ENCODE peak calls at places on chromosomes 5 and 9, in seven cellular contexts. K, U, G, L, D, V and B are unnamed samples.

GRCh38 chr9:4955836-4956235 is 29.2 kb upstream of the JAK2 start:
- DNase-seq in U (peak; percentile 28), D (no peak), G (no peak), L (no peak), V (no peak), K (no peak), B (no peak)

GRCh38 chr5:37739817-37740261 is 100.0 kb downstream of the GDNF start:
- DNase-seq in K (peak; percentile 56), L (no peak), G (no peak), V (no peak), U (peak; percentile 61), D (no peak), B (no peak)

GRCh38 chr9:112866662-112867274 is 23.9 kb downstream of the SLC46A2 start:
- DNase-seq in U (peak; percentile 80), K (peak; percentile 52), L (no peak), D (no peak), V (no peak), G (peak; percentile 20), B (no peak)

GRCh38 chr9:109440117-109440515 is 58.0 kb downstream of the PTPN3 start:
- DNase-seq in V (no peak), U (no peak), K (no peak), D (no peak), G (peak; percentile 52), L (no peak), B (no peak)

GRCh38 chr5:40555886-40556285 is 123.8 kb upstream of the PTGER4 start:
- DNase-seq in K (no peak), D (no peak), U (no peak), L (no peak), V (no peak), G (no peak), B (no peak)

GRCh38 chr9:120833311-120833710 is 9.4 kb downstream of the PSMD5 start:
- DNase-seq in K (no peak), L (no peak), D (no peak), V (no peak), U (no peak), G (no peak), B (no peak)

GRCh38 chr9:131714821-131715220 is 25.1 kb downstream of the RAPGEF1 start:
- DNase-seq in V (no peak), L (no peak), K (no peak), G (no peak), D (no peak), U (no peak), B (no peak)

GRCh38 chr5:179023528-179024189 is at the start of gene ZNF879:
- DNase-seq in U (peak; percentile 94), K (peak; percentile 97), D (peak; percentile 90), V (peak; percentile 96), G (peak; percentile 92), L (peak; percentile 81), B (peak; percentile 89)

GRCh38 chr9:32395483-32396216 is 11.2 kb downstream of the ACO1 start:
- DNase-seq in G (peak; percentile 25), L (no peak), U (peak; percentile 98), D (no peak), V (no peak), K (peak; percentile 94), B (peak; percentile 63)

GRCh38 chr9:83959061-83959460 is 21.0 kb downstream of the HNRNPK start:
- DNase-seq in K (peak; percentile 85), L (no peak), G (no peak), D (no peak), V (no peak), U (peak; percentile 86), B (no peak)

GRCh38 chr5:45696206-45696836 is at the start of gene HCN1:
- DNase-seq in V (peak; percentile 96), D (peak; percentile 81), G (no peak), L (no peak), K (peak; percentile 68), U (peak; percentile 32), B (peak; percentile 52)

GRCh38 chr5:5139358-5140050 is 626 bp upstream of the ADAMTS16 start:
- DNase-seq in K (no peak), L (no peak), D (peak; percentile 43), U (no peak), V (peak; percentile 32), G (no peak), B (no peak)

GRCh38 chr9:76905984-76906861 is at the start of gene PRUNE2:
- DNase-seq in G (peak; percentile 80), K (peak; percentile 92), D (peak; percentile 85), L (no peak), U (peak; percentile 79), V (peak; percentile 96), B (peak; percentile 34)

GRCh38 chr5:173954671-173955605 is 34.0 kb upstream of the C5orf47 start:
- DNase-seq in D (no peak), V (peak; percentile 59), U (peak; percentile 95), K (peak; percentile 82), G (peak; percentile 23), L (no peak), B (peak; percentile 66)

GRCh38 chr5:59863777-59864176 is 29.7 kb downstream of the PDE4D start:
- DNase-seq in V (no peak), K (peak; percentile 24), L (no peak), G (no peak), U (peak; percentile 27), D (no peak), B (no peak)

GRCh38 chr5:124803617-124804331 is 57.3 kb upstream of the ZNF608 start:
- DNase-seq in U (no peak), D (no peak), K (no peak), V (no peak), G (no peak), L (no peak), B (no peak)

GRCh38 chr5:848671-849111 is 2.1 kb downstream of the ZDHHC11 start:
- DNase-seq in G (no peak), U (no peak), K (no peak), D (no peak), V (no peak), L (no peak), B (no peak)

GRCh38 chr5:96280946-96281393 is 152.1 kb downstream of the PCSK1 start:
- DNase-seq in K (no peak), U (no peak), L (no peak), D (no peak), V (no peak), G (no peak), B (no peak)

GRCh38 chr9:35172878-35173277 is 11.1 kb downstream of the UNC13B start:
- DNase-seq in D (no peak), G (no peak), V (no peak), K (no peak), U (no peak), L (no peak), B (no peak)
- TF ChIP-seq CTCF in D (no peak), G (no peak), V (no peak), K (no peak), U (no peak), L (no peak), B (no peak)

DNA sequence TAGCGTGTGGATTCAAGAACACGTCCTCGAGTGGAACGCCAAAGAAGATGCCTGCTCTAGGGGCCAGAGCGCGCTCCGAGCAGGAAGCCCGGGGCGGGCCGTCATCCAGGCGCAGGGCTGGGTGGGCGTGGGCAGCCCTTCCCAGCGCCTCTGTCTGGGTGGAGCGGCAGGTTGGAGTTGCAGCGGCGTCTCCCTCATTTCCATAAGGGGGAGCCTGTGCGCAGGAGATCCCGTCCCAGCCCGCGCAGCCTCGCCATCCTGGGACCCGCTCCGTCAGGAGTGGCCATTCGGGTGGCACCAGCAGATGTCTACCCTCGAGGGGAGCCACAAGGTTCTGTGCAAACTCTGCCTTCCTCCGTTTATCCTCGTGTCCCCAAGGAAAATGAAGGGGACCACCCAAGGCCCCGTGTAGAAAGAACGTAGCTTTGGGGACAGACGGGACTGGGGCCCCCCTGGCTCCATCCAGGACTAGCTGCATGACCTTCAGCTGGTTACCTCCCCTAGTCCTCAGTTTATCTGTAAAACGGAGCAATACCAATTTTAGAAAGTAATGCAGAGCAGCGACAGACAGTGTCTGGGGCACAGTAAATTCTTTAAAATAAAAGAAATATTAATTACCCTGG is 155.5 kb upstream of the SMIM23 start:
- DNase-seq in G (peak; percentile 65), L (no peak), U (peak; percentile 52), K (peak; percentile 62), V (peak; percentile 86), D (peak; percentile 73), B (no peak)
- TF ChIP-seq CTCF in G (peak; percentile 38), L (no peak), U (peak; percentile 63), K (peak; percentile 41), V (peak; percentile 61), D (peak; percentile 37), B (no peak)

GRCh38 chr5:177508217-177508611 is 1.4 kb downstream of the DOK3 start:
- DNase-seq in D (no peak), L (peak; percentile 50), V (no peak), K (no peak), G (peak; percentile 52), U (no peak), B (no peak)

GRCh38 chr5:177505075-177505474 is 4.6 kb downstream of the DOK3 start:
- DNase-seq in K (no peak), V (no peak), D (no peak), L (peak; percentile 70), U (no peak), G (no peak), B (no peak)

GRCh38 chr5:177507596-177508216 is 1.9 kb downstream of the DOK3 start:
- DNase-seq in L (peak; percentile 41), G (peak; percentile 63), U (no peak), V (no peak), D (no peak), K (no peak), B (no peak)

GRCh38 chr5:177508837-177509236 is 789 bp downstream of the DOK3 start:
- DNase-seq in V (no peak), L (peak; percentile 90), U (no peak), K (no peak), D (no peak), G (peak; percentile 83), B (no peak)

DNA sequence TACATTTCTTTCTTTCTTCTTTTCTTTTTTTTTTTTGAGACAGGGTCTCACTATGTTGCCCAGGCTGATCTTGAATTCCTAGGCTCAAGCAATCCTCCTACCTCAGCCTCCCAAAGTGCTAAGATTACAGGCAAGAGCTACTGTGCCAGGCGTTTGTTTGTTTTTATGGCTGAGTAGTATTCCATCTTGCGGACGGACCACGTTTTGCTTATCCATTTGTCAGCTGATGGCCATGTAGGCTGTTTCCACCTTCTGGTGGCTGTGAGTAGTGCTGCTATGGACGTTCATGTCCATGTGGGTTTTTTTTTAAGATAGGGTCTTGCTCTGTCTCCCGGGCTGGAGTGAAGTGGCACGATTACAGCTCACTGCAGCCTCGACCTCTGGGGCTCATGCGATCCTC is 2.5 kb downstream of the DOK3 start:
- DNase-seq in L (peak; percentile 61), U (no peak), G (peak; percentile 67), D (no peak), V (no peak), K (no peak), B (no peak)
- TF ChIP-seq CTCF in L (peak; percentile 61), U (peak; percentile 33), G (peak; percentile 50), D (peak; percentile 52), V (no peak), K (peak; percentile 5), B (no peak)

DNA sequence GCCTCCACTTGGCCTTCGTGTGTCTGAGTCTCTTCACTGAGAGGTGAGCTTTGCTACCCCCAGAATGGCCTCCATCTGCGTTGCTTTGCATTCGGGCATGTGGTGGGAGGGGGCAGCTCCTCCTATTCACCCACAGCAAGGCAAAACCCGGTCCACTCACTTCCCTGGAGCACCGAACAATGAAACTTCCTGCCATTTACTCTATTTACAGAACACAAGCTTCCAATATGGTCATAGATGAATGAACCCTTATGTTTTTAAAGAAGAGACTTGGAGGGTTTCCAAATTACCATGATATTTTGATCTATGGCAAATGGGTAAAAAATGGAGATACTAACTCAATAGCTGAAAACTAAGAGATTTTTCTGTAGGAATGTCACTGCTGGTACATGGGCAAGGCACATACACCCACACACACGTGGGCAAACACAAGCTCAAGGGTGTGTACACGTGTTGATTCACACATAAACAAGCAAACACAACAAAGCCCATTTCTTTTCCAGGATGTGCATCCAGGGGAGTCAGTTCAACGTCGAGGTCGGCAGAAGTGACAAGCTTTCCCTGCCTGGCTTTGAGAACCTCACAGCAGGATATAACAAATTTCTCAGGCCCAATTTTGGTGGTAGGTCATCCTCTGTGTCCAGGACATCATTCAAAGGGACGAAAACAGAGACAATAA is 5.2 kb downstream of the GABRP start:
- DNase-seq in D (no peak), K (no peak), L (no peak), G (no peak), U (no peak), V (no peak), B (no peak)
- TF ChIP-seq CTCF in D (no peak), K (no peak), L (no peak), G (no peak), U (no peak), V (no peak), B (no peak)